ENCODE peak calls at places on chromosomes 2 and 18, in ten cellular contexts. K is endothelial cell; V is effector memory CD4-positive, alpha-beta T cell; H is activated naive CD4-positive, alpha-beta T cell; T is occipital lobe; P is Caco-2; N is NCI-H1092 treated with DMSO at 0.1 percent for 48 hours; R is ascending aorta; L is tibial artery; A is activated CD4-positive, alpha-beta T cell treated with anti-CD3 and anti-CD28 coated beads, Interleukin-2, amount 50 U/mL, for 48 hours. G is an unnamed sample.

GRCh38 chr2:172516299-172516698 is 39.6 kb upstream of the PDK1 start:
- DNase-seq in K (no peak), V (no peak), H (no peak), T (no peak), P (no peak), N (no peak), R (no peak), L (no peak), A (no peak), G (no peak)

GRCh38 chr2:114550895-114551793 is 108.7 kb downstream of the DPP10 start:
- DNase-seq in K (peak), V (no peak), H (no peak), T (peak), P (peak), N (peak), R (peak), L (peak), A (peak), G (peak)

GRCh38 chr2:196925445-196925767 is 1.1 kb downstream of the PGAP1 start:
- DNase-seq in K (no peak), V (no peak), H (no peak), T (no peak), P (no peak), N (peak), R (no peak), L (no peak), A (no peak), G (peak)

GRCh38 chr2:105237045-105237765 is 4.3 kb upstream of the GPR45 start:
- DNase-seq in K (no peak), V (no peak), H (no peak), T (no peak), P (no peak), N (peak), R (no peak), L (no peak), A (no peak), G (no peak)

GRCh38 chr2:231463698-231464575 is at the start of gene NCL:
- DNase-seq in K (peak), V (peak), H (peak), T (peak), P (peak), N (peak), R (peak), L (peak), A (peak), G (peak)

GRCh38 chr2:174022431-174022830 is 57.3 kb upstream of the SP3 start:
- DNase-seq in K (no peak), V (no peak), H (no peak), T (no peak), P (no peak), N (no peak), R (no peak), L (no peak), A (no peak), G (no peak)

GRCh38 chr2:105042189-105042588 is 4.3 kb downstream of the MRPS9 start:
- DNase-seq in K (no peak), V (no peak), H (no peak), T (no peak), P (no peak), N (no peak), R (no peak), L (no peak), A (no peak), G (no peak)

GRCh38 chr2:150462772-150463171 is 24.7 kb downstream of the RND3 start:
- DNase-seq in K (no peak), V (no peak), H (no peak), T (no peak), P (no peak), N (no peak), R (no peak), L (no peak), A (no peak), G (no peak)

GRCh38 chr2:58532641-58533040 is 291.5 kb upstream of the FANCL start:
- DNase-seq in K (no peak), V (no peak), H (no peak), T (no peak), P (no peak), N (no peak), R (no peak), L (no peak), A (no peak), G (peak)

GRCh38 chr2:12883911-12884310 is 167.2 kb downstream of the TRIB2 start:
- DNase-seq in K (no peak), V (no peak), H (no peak), T (no peak), P (no peak), N (no peak), R (no peak), L (no peak), A (no peak), G (no peak)

GRCh38 chr18:48473816-48474215 is 64.6 kb upstream of the ZBTB7C start:
- DNase-seq in K (no peak), V (no peak), H (no peak), T (no peak), P (no peak), N (no peak), R (no peak), L (no peak), A (no peak), G (no peak)

GRCh38 chr2:51710222-51710621 is 678.3 kb upstream of the NRXN1 start:
- DNase-seq in K (peak), V (no peak), H (no peak), T (no peak), P (peak), N (peak), R (no peak), L (no peak), A (no peak), G (peak)

GRCh38 chr2:95670167-95670566 is 78.4 kb downstream of the TRIM43 start:
- DNase-seq in K (no peak), V (no peak), H (no peak), T (no peak), P (no peak), N (no peak), R (no peak), L (no peak), A (no peak), G (no peak)

GRCh38 chr2:222859786-222860726 is 780 bp upstream of the ACSL3 start:
- DNase-seq in K (peak), V (no peak), H (no peak), T (no peak), P (peak), N (peak), R (peak), L (no peak), A (no peak), G (peak)

GRCh38 chr2:235049719-235050118 is 97.9 kb downstream of the SH3BP4 start:
- DNase-seq in K (no peak), V (no peak), H (no peak), T (no peak), P (no peak), N (no peak), R (peak), L (peak), A (no peak), G (peak)

GRCh38 chr2:96558061-96558460 is 21.5 kb downstream of the ARID5A start:
- DNase-seq in K (no peak), V (no peak), H (no peak), T (no peak), P (no peak), N (no peak), R (no peak), L (no peak), A (no peak), G (no peak)

GRCh38 chr2:128420131-128420530 is 101.5 kb upstream of the HS6ST1 start:
- DNase-seq in K (no peak), V (no peak), H (no peak), T (no peak), P (no peak), N (no peak), R (peak), L (no peak), A (no peak), G (no peak)

GRCh38 chr2:239763433-239764097 is 261.6 kb downstream of the NDUFA10 start:
- DNase-seq in K (no peak), V (no peak), H (no peak), T (no peak), P (no peak), N (no peak), R (peak), L (peak), A (no peak), G (no peak)

GRCh38 chr2:54083021-54083420 is 32.4 kb upstream of the ACYP2 start:
- DNase-seq in K (no peak), V (no peak), H (no peak), T (no peak), P (no peak), N (no peak), R (no peak), L (no peak), A (no peak), G (no peak)

GRCh38 chr2:217795706-217796465 is 206.9 kb downstream of the TNS1 start:
- DNase-seq in K (no peak), V (no peak), H (no peak), T (no peak), P (no peak), N (no peak), R (peak), L (peak), A (no peak), G (peak)

GRCh38 chr2:67991456-67991855 is 71.3 kb downstream of the C1D start:
- DNase-seq in K (no peak), V (no peak), H (no peak), T (no peak), P (no peak), N (no peak), R (no peak), L (no peak), A (no peak), G (no peak)

GRCh38 chr18:79509536-79509930 is 113.8 kb downstream of the NFATC1 start:
- DNase-seq in K (no peak), V (no peak), H (no peak), T (no peak), P (no peak), N (no peak), R (no peak), L (peak), A (no peak), G (no peak)

GRCh38 chr2:232361646-232362045 is 16.9 kb upstream of the ALPP start:
- DNase-seq in K (no peak), V (no peak), H (no peak), T (no peak), P (no peak), N (no peak), R (no peak), L (peak), A (no peak), G (no peak)

GRCh38 chr2:241499146-241499965 is 9.0 kb downstream of the STK25 start:
- DNase-seq in K (no peak), V (no peak), H (no peak), T (no peak), P (no peak), N (peak), R (no peak), L (no peak), A (no peak), G (no peak)

GRCh38 chr2:219469186-219469724 is 29.4 kb upstream of the GMPPA start:
- DNase-seq in K (no peak), V (no peak), H (no peak), T (no peak), P (no peak), N (no peak), R (no peak), L (peak), A (no peak), G (no peak)

GRCh38 chr2:215442392-215442787 is 6.5 kb upstream of the FN1 start:
- DNase-seq in K (no peak), V (no peak), H (no peak), T (no peak), P (no peak), N (no peak), R (no peak), L (no peak), A (no peak), G (no peak)

GRCh38 chr2:232420463-232421188 is 14.0 kb downstream of the ALPG start:
- DNase-seq in K (peak), V (no peak), H (no peak), T (no peak), P (peak), N (peak), R (peak), L (no peak), A (no peak), G (peak)

GRCh38 chr2:192044496-192044895 is 150.2 kb downstream of the TMEFF2 start:
- DNase-seq in K (no peak), V (no peak), H (no peak), T (no peak), P (no peak), N (no peak), R (no peak), L (no peak), A (no peak), G (no peak)

GRCh38 chr2:196279496-196279895 is 108.1 kb upstream of the STK17B start:
- DNase-seq in K (no peak), V (no peak), H (no peak), T (no peak), P (no peak), N (no peak), R (no peak), L (no peak), A (no peak), G (no peak)